ENCODE peak calls at places on chromosomes 12 and 14, in nine cellular contexts. O is B cell; N is COR-L47; V is GM10248; M is pulmonary artery endothelial cell; C is HAP-1; X is iPS-NIHi11; J is activated CD8-positive, alpha-beta T cell treated with anti-CD3 and anti-CD28 coated beads for 36 hours; R is T-helper 1 cell. S is an unnamed sample.

GRCh38 chr12:129629901-129630300 is 273.9 kb downstream of the TMEM132D start:
- DNase-seq in O (no peak), N (no peak), V (no peak), M (no peak), C (no peak), X (no peak), J (no peak), R (no peak), S (peak)

GRCh38 chr12:11633968-11634367 is 15.5 kb upstream of the ETV6 start:
- DNase-seq in O (no peak), N (no peak), V (no peak), M (no peak), C (no peak), X (no peak), J (no peak), R (no peak), S (no peak)

GRCh38 chr12:18432211-18432610 is 170.9 kb downstream of the PIK3C2G start:
- DNase-seq in O (no peak), N (no peak), V (no peak), M (no peak), C (no peak), X (no peak), J (no peak), R (no peak), S (no peak)

GRCh38 chr14:64387232-64387737 is 868 bp upstream of the MTHFD1 start:
- DNase-seq in O (no peak), N (peak), V (no peak), M (no peak), C (peak), X (peak), J (no peak), R (peak), S (peak)

GRCh38 chr12:20631711-20632110 is 63.4 kb upstream of the SLCO1C1 start:
- DNase-seq in O (no peak), N (no peak), V (no peak), M (no peak), C (no peak), X (no peak), J (no peak), R (no peak), S (no peak)

GRCh38 chr12:47891356-47891755 is 13.4 kb downstream of the VDR start:
- DNase-seq in O (no peak), N (no peak), V (no peak), M (no peak), C (no peak), X (no peak), J (no peak), R (no peak), S (no peak)

GRCh38 chr14:53011053-53011462 is 60.2 kb upstream of the FERMT2 start:
- DNase-seq in O (no peak), N (no peak), V (no peak), M (no peak), C (no peak), X (peak), J (no peak), R (no peak), S (no peak)

GRCh38 chr14:103504991-103505565 is 17.6 kb downstream of the CKB start:
- DNase-seq in O (no peak), N (no peak), V (no peak), M (no peak), C (no peak), X (peak), J (no peak), R (no peak), S (no peak)

GRCh38 chr12:75699728-75700496 is 188.5 kb upstream of the KRR1 start:
- DNase-seq in O (no peak), N (no peak), V (no peak), M (peak), C (no peak), X (no peak), J (no peak), R (no peak), S (no peak)

GRCh38 chr14:38735006-38735405 is 368.0 kb downstream of the SEC23A start:
- DNase-seq in O (no peak), N (no peak), V (no peak), M (no peak), C (no peak), X (no peak), J (no peak), R (no peak), S (no peak)

GRCh38 chr12:68483592-68484373 is 126.9 kb upstream of the RAP1B start:
- DNase-seq in O (no peak), N (no peak), V (no peak), M (no peak), C (no peak), X (no peak), J (no peak), R (no peak), S (no peak)

GRCh38 chr14:102055181-102055901 is 31.5 kb downstream of the HSP90AA1 start:
- DNase-seq in O (no peak), N (no peak), V (no peak), M (no peak), C (no peak), X (peak), J (no peak), R (no peak), S (no peak)

GRCh38 chr12:32309811-32310755 is 89.3 kb upstream of the FGD4 start:
- DNase-seq in O (no peak), N (peak), V (no peak), M (no peak), C (no peak), X (no peak), J (no peak), R (no peak), S (peak)

GRCh38 chr12:19288603-19289244 is 150.6 kb upstream of the AEBP2 start:
- DNase-seq in O (no peak), N (peak), V (peak), M (no peak), C (peak), X (peak), J (no peak), R (no peak), S (peak)

S was measured in NCI-H69.